ENCODE peak calls at places on chromosomes 1 and 21, in four cellular contexts. F is GM23338, I is HCT116, K is K562. H is an unnamed sample.

GRCh38 chr1:2553871-2554620 is 2.1 kb upstream of the TNFRSF14 start:
- DNase-seq in K (no peak), F (no peak), I (no peak), H (no peak)

GRCh38 chr1:108142773-108143394 is 57.3 kb downstream of the SLC25A24 start:
- DNase-seq in F (no peak), I (no peak), K (peak), H (no peak)

GRCh38 chr1:28056129-28056925 is 32.1 kb downstream of the EYA3 start:
- DNase-seq in I (no peak), K (no peak), F (no peak), H (no peak)

GRCh38 chr1:85245891-85246290 is 13.6 kb downstream of the C1orf52 start:
- DNase-seq in F (no peak), I (no peak), K (no peak), H (no peak)

GRCh38 chr1:219476116-219476515 is 136.8 kb downstream of the ZC3H11B start:
- DNase-seq in F (no peak), K (no peak), I (no peak), H (no peak)

GRCh38 chr1:198495635-198496034 is 44.8 kb downstream of the ATP6V1G3 start:
- DNase-seq in I (no peak), K (no peak), F (no peak), H (no peak)

GRCh38 chr1:218299416-218299815 is 14.3 kb downstream of the RRP15 start:
- DNase-seq in K (no peak), I (peak), F (peak), H (no peak)

GRCh38 chr1:35047188-35047858 is 15.6 kb upstream of the ZMYM6 start:
- DNase-seq in F (no peak), I (no peak), K (no peak), H (no peak)

GRCh38 chr1:87953732-87954344 is 625.2 kb downstream of the LMO4 start:
- DNase-seq in I (peak), K (peak), F (peak), H (peak)

GRCh38 chr21:44089001-44089911 is 17.9 kb upstream of the PWP2 start:
- DNase-seq in I (no peak), F (no peak), K (no peak), H (no peak)

GRCh38 chr1:99397029-99397428 is 132.7 kb downstream of the PLPPR4 start:
- DNase-seq in I (no peak), F (peak), K (no peak), H (no peak)

GRCh38 chr1:10209590-10209904 is 823 bp upstream of the KIF1B start:
- DNase-seq in F (no peak), I (no peak), K (no peak), H (no peak)

GRCh38 chr1:24635195-24635843 is 7.8 kb upstream of the SRRM1 start:
- DNase-seq in I (peak), F (peak), K (peak), H (peak)

GRCh38 chr1:55284856-55285255 is 69.7 kb upstream of the USP24 start:
- DNase-seq in F (peak), K (no peak), I (peak), H (peak)

GRCh38 chr1:113253979-113254378 is 136.3 kb upstream of the MAGI3 start:
- DNase-seq in K (no peak), F (no peak), I (no peak), H (no peak)

GRCh38 chr1:89578151-89578550 is 53.5 kb downstream of the LRRC8B start:
- DNase-seq in F (no peak), K (no peak), I (no peak), H (no peak)

GRCh38 chr21:40732998-40733397 is 114.0 kb downstream of the DSCAM start:
- DNase-seq in K (no peak), I (no peak), F (no peak), H (no peak)

GRCh38 chr1:183953031-183953430 is 84.5 kb downstream of the COLGALT2 start:
- DNase-seq in K (no peak), I (no peak), F (no peak), H (no peak)

GRCh38 chr1:186078245-186078644 is 296.8 kb downstream of the TPR start:
- DNase-seq in F (no peak), I (no peak), K (no peak), H (no peak)

GRCh38 chr1:202638019-202638887 is 72.0 kb downstream of the SYT2 start:
- DNase-seq in F (no peak), I (no peak), K (no peak), H (no peak)

GRCh38 chr1:68147534-68147933 is 84.8 kb downstream of the WLS start:
- DNase-seq in K (no peak), I (no peak), F (no peak), H (no peak)

GRCh38 chr21:35202431-35202830 is 153.3 kb upstream of the RUNX1 start:
- DNase-seq in I (no peak), F (no peak), K (no peak), H (no peak)

GRCh38 chr1:51877434-51878306 is 857 bp downstream of the NRDC start:
- DNase-seq in I (no peak), F (peak), K (no peak), H (no peak)

GRCh38 chr1:245058882-245059281 is 95.9 kb upstream of the KIF26B start:
- DNase-seq in K (no peak), I (no peak), F (no peak), H (no peak)

GRCh38 chr21:44057960-44058651 is 46.0 kb downstream of the TRAPPC10 start:
- DNase-seq in I (no peak), F (no peak), K (no peak), H (no peak)

GRCh38 chr1:25486602-25487001 is 55.9 kb downstream of the MACO1 start:
- DNase-seq in I (no peak), F (peak), K (no peak), H (no peak)

GRCh38 chr1:221697924-221698425 is 43.9 kb downstream of the DUSP10 start:
- DNase-seq in K (no peak), F (no peak), I (no peak), H (no peak)

GRCh38 chr1:1435911-1436633 is 582 bp downstream of the VWA1 start:
- DNase-seq in K (peak), F (no peak), I (no peak), H (peak)

GRCh38 chr1:110519125-110519810 is at the start of gene KCNA10:
- DNase-seq in K (no peak), F (no peak), I (no peak), H (no peak)

GRCh38 chr1:118304722-118305344 is 119.8 kb upstream of the SPAG17 start:
- DNase-seq in K (no peak), F (peak), I (no peak), H (peak)

GRCh38 chr21:14120091-14120734 is 90.5 kb downstream of the LIPI start:
- DNase-seq in F (peak), I (no peak), K (peak), H (peak)

GRCh38 chr1:118151312-118151937 is 33.6 kb downstream of the SPAG17 start:
- DNase-seq in K (peak), F (peak), I (peak), H (peak)

GRCh38 chr21:25934130-25934529 is 199.4 kb downstream of the GABPA start:
- DNase-seq in K (no peak), F (no peak), I (no peak), H (no peak)

GRCh38 chr1:184910596-184910995 is 63.7 kb downstream of the NIBAN1 start:
- DNase-seq in F (no peak), I (no peak), K (no peak), H (no peak)

GRCh38 chr1:119007343-119007671 is 19.2 kb upstream of the TBX15 start:
- DNase-seq in K (no peak), F (peak), I (no peak), H (no peak)

GRCh38 chr1:98468111-98468717 is 193.3 kb upstream of the SNX7 start:
- DNase-seq in F (peak), I (peak), K (no peak), H (peak)

GRCh38 chr1:216075339-216075738 is 347.9 kb downstream of the USH2A start:
- DNase-seq in K (no peak), F (peak), I (no peak), H (no peak)

GRCh38 chr21:33852495-33852894 is 63.1 kb downstream of the ATP5PO start:
- DNase-seq in I (no peak), K (no peak), F (no peak), H (no peak)

DNA sequence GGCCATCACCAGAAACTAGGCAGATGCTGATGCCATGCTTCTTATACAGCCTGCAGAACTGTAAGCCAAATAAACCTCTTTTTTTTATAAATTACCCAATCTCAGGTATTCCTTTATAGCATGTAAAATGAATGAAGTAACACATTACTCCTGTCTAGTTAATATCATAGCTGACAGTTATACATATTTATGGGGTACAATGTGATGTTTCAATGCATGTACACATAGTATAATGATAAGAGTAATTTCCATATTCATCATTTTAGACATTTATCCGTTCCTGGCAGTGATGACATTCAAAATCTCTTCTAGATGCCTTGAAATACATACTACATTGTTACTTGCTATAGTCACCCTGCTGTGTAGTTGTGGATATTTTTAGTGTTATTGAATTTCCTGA is 85.4 kb upstream of the SLC35F3 start:
- DNase-seq in I (no peak), F (no peak), K (no peak), H (no peak)
- TF ChIP-seq REST in I (no peak), F (no peak), K (no peak), H (no peak)

GRCh38 chr1:167617950-167618269 is 12.1 kb upstream of the RCSD1 start:
- DNase-seq in I (no peak), F (no peak), K (no peak), H (no peak)

GRCh38 chr1:167620002-167620401 is 10.0 kb upstream of the RCSD1 start:
- DNase-seq in K (no peak), F (no peak), I (no peak), H (no peak)

GRCh38 chr1:167618366-167618765 is 11.7 kb upstream of the RCSD1 start:
- DNase-seq in K (no peak), F (no peak), I (no peak), H (no peak)

GRCh38 chr1:167617100-167617949 is 12.7 kb upstream of the RCSD1 start:
- DNase-seq in I (no peak), K (peak), F (peak), H (no peak)

DNA sequence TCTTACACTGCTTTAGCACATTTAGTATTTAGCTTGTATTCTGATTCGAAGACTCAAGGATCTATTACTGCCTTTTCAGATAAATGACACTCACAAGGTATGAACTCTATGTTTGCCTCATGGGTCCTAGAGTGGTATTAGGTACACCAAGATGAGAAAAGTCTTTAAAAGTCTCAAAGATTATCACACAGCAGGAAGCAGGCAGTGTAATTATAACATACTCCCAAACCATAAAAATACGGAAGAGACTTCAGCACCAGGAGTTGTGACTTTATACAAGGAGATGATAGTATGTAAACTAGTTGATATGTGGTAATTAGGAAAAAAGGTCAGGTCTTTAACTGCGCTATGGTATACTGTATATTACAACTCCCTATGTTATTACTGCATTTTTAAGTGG is 11.2 kb upstream of the RCSD1 start:
- DNase-seq in F (no peak), I (no peak), K (no peak), H (no peak)
- TF ChIP-seq REST in F (no peak), I (no peak), K (no peak), H (no peak)

DNA sequence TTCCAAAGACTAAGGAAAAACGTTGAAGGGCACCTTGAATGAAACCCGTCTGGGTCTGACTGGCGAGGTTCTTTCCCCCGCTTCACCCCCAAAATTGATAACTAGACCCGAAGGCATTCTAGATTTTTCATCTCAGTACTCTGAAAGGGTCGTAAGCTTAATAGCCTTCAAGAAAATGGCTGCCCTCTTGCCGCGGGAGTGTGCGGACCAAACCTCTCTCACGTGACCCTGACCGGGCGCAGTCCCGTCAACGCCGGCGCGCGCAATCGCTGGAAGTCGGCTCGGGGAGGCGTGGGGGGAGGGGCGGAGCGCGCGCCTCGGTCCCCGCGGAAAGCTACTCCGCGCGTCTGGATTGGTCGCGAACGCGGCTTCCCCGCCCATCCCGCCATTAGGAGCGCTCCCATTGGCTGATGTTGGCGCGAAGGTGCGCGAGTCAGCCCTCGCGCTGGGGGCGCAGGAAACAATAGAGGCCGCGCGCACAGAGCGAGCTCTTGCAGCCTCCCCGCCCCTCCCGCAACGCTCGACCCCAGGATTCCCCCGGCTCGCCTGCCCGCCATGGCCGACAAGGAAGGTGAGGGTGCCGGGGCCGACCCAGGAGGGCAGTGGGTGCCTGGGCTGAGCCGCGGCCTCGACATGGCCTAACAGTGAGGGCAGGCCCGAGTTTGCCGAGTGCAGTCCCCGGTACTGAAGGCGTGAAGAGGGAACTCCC is at the start of gene RBBP4:
- DNase-seq in F (peak), K (peak), I (peak), H (peak)
- TF ChIP-seq REST in F (no peak), K (peak), I (no peak), H (peak)

DNA sequence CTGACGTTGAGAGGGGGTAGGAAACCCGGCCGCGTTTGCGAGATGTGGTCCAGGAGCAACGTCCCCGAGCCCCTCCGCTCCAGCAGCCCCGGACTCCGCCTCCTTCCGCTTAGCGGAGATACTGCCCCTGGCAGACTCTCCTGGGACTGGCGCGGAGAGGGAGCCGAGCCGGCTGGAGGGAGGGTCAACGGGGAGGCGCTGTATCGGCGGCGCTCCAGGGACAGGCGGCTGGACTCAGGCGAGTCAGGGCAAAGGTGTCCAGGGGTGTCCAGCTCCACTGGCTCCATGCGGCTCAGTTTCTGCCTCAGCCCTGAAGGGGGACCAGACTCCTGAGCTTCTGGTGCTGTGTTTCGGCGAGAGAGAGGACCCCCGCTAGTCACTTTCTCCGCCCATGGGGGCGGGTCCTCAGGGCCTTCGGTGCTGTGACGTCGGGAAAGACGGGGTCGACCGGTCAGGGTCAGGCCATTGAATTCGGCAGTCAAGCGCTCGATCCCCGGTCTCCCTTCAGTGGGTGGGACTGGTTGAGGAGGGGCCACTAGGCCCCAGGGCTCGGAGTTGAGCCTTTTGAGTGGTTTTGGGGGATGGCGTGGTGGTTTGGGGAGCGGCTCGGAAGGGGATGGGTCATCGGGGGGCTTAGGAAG is 2.8 kb upstream of the LIX1L start:
- DNase-seq in I (no peak), F (peak), K (no peak), H (peak)
- TF ChIP-seq REST in I (no peak), F (no peak), K (no peak), H (no peak)

DNA sequence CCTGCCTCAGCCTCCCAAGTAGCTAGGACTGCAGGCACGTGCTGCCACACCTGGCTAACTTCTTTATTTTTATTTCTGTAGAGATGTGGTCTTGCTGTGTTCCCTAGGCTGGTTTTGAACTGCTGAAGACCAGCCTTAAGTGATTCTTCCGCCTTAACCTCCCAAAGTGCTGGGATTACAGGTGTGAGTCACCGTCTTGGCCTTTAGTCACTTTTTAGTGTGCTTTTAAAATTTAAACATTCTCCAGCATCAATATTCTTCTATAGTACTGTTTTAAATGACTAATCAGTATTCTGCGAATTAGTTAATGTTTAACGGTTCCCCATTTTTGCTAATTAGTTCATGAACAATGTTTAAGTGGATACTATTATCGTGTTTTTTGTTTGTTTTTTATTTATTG is 60.6 kb downstream of the DYRK1A start:
- DNase-seq in F (no peak), I (no peak), K (no peak), H (no peak)
- TF ChIP-seq REST in F (no peak), I (no peak), K (no peak), H (no peak)